ENCODE peak calls at places on chromosome 9, in seven cellular contexts. U, B, T, M, J, C and S are unnamed samples.

GRCh38 chr9:22124263-22125011 is 115.3 kb upstream of the CDKN2B start:
- DNase-seq in B (no peak), C (no peak), T (no peak), U (peak; percentile 61), M (no peak), J (no peak), S (peak; percentile 51)

GRCh38 chr9:530681-531080 is 310.8 kb upstream of the DMRT1 start:
- DNase-seq in M (no peak), C (no peak), T (no peak), U (peak; percentile 2), B (no peak), J (no peak), S (no peak)

GRCh38 chr9:124733964-124734740 is 37.0 kb downstream of the NR6A1 start:
- DNase-seq in C (no peak), B (no peak), M (no peak), U (no peak), J (no peak), T (no peak), S (no peak)

GRCh38 chr9:121185178-121185745 is 16.4 kb downstream of the RAB14 start:
- DNase-seq in B (no peak), C (no peak), U (no peak), T (no peak), M (no peak), J (no peak), S (no peak)

GRCh38 chr9:27565669-27566068 is 7.6 kb downstream of the C9orf72 start:
- DNase-seq in T (no peak), B (no peak), U (no peak), M (no peak), C (no peak), J (no peak), S (no peak)

GRCh38 chr9:70112981-70113380 is 69.3 kb downstream of the MAMDC2 start:
- DNase-seq in U (no peak), M (peak; percentile 47), B (no peak), C (no peak), T (peak; percentile 38), J (no peak), S (no peak)

GRCh38 chr9:111952559-111952958 is 55.9 kb downstream of the UGCG start:
- DNase-seq in B (no peak), J (no peak), T (no peak), C (no peak), M (no peak), U (peak; percentile 96), S (peak; percentile 79)

GRCh38 chr9:116160676-116161571 is 7.3 kb downstream of the PAPPA start:
- DNase-seq in B (no peak), M (no peak), C (peak; percentile 11), U (no peak), J (no peak), T (no peak), S (peak; percentile 71)

GRCh38 chr9:117932585-117932984 is 228.4 kb downstream of the TLR4 start:
- DNase-seq in B (no peak), T (no peak), C (no peak), U (no peak), J (no peak), M (no peak), S (no peak)

GRCh38 chr9:137045294-137046093 is 483 bp downstream of the NPDC1 start:
- DNase-seq in J (peak; percentile 50), T (peak; percentile 75), M (no peak), B (no peak), C (no peak), U (peak; percentile 38), S (peak; percentile 48)

GRCh38 chr9:122860319-122861142 is 32.1 kb upstream of the PDCL start:
- DNase-seq in M (no peak), U (no peak), B (no peak), T (no peak), J (no peak), C (no peak), S (peak; percentile 5)

GRCh38 chr9:4235951-4236804 is 63.7 kb downstream of the GLIS3 start:
- DNase-seq in C (no peak), U (peak; percentile 62), M (peak; percentile 78), J (no peak), T (no peak), B (no peak), S (peak; percentile 77)

GRCh38 chr9:2177121-2177520 is 162.0 kb downstream of the SMARCA2 start:
- DNase-seq in T (no peak), U (no peak), J (no peak), B (no peak), M (no peak), C (no peak), S (no peak)

GRCh38 chr9:105419981-105420597 is 27.7 kb upstream of the FSD1L start:
- DNase-seq in C (no peak), M (no peak), T (no peak), J (no peak), B (no peak), U (no peak), S (no peak)

GRCh38 chr9:105415344-105415980 is 32.4 kb upstream of the FSD1L start:
- DNase-seq in U (peak; percentile 55), J (peak; percentile 66), C (peak; percentile 29), M (peak; percentile 67), B (peak; percentile 79), T (peak; percentile 83), S (peak; percentile 65)

GRCh38 chr9:105416840-105417239 is 31.0 kb upstream of the FSD1L start:
- DNase-seq in B (no peak), J (no peak), T (no peak), C (no peak), U (no peak), M (no peak), S (no peak)

GRCh38 chr9:105421154-105421553 is 26.7 kb upstream of the FSD1L start:
- DNase-seq in T (no peak), U (peak; percentile 28), C (no peak), J (no peak), M (no peak), B (no peak), S (no peak)

DNA sequence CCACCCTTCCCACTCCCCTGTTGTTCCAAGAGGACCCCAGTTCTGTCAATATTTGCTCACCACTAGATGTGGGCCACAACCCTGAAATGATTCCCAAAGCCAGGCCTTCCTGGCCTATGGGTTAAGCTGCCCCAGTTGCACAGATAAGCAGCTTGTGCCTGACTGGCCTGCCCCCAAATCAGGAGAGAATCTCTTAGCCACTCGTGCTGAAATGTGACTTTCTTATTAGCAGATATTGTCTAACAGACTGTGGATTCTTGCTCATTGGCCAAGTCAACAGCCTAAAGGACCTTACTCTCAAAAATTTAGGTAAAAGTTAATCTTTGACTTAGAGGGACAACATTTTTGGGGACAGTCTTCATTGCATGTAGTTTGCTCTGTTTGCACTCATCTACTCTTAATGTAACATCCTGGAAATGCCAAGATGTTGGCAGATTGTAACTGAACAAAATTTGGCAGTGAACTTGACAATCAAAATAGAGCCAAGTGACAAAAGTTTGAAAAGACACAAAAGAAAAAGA is 29.2 kb upstream of the FSD1L start:
- DNase-seq in J (no peak), B (no peak), U (no peak), C (no peak), M (no peak), T (no peak), S (no peak)
- H3K9ac ChIP-seq in J (no peak overlapping the region), B (no peak overlapping the region), U (no peak overlapping the region), C (no peak overlapping the region), M (no peak overlapping the region), T (no peak overlapping the region), S (no peak overlapping the region)

GRCh38 chr9:107100591-107100990 is 182.5 kb upstream of the RAD23B start:
- DNase-seq in B (no peak), M (no peak), U (no peak), T (no peak), J (no peak), C (no peak), S (no peak)
- H2BK5ac ChIP-seq in B (no peak overlapping the region), M (no peak overlapping the region), U (no peak overlapping the region), T (no peak overlapping the region), J (no peak overlapping the region), C (no peak overlapping the region), S (no peak overlapping the region)

DNA sequence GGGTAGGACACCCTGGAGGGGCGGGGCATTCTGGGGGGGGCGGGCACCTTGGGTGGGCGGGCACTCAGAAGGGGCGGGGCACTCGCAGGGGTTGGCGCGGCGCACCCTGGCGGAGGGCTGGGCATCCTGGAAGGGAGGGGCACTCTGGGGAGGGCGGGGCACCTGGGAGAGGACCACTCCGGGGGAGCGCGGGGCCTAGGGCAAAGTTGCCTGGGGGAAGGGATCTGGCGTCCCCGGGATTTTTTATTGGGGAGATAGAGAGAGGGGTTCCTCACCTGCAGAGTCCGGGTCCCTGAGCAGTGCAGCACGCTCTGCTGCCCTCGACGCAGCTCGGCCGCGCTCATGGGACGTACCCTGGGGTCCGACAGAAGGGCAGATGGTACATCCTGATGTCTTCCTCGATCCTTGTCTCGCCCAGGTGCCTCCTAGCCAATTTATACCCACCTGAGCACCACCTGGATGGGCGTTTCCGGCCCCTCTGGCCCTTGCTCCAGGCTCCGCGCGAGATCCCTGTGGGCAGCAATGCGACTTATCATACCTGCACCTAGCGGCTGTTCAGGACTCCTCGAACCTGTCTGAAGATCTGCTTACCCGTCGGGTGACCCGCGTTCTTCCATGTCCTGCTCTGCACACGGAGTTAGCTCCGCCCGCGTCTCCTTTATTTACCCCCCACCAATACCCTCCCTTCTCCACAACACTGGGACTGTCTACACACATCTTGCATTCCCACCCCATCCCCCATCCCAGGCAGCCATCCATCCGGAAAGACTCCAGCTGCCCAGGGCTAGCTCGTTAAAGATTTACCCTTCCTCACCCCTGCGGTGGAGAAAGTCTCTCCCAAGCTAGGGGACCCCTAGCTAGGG is at the start of gene KIF12:
- DNase-seq in C (peak; percentile 54), M (peak; percentile 80), J (peak; percentile 86), U (no peak), T (peak; percentile 86), B (peak; percentile 44), S (no peak)
- H3K9ac ChIP-seq in C (no peak within 1 kb of the TSS), M (peak within 1 kb of the TSS; percentile 28), J (no peak within 1 kb of the TSS), U (no peak within 1 kb of the TSS), T (no peak within 1 kb of the TSS), B (peak within 1 kb of the TSS; percentile 24), S (no peak within 1 kb of the TSS)

GRCh38 chr9:97300586-97300985 is 6.9 kb upstream of the CCDC180 start:
- DNase-seq in T (no peak), M (no peak), B (no peak), J (no peak), U (no peak), C (no peak), S (no peak)
- H2BK5ac ChIP-seq in T (no peak overlapping the region), M (no peak overlapping the region), B (no peak overlapping the region), J (no peak overlapping the region), U (no peak overlapping the region), C (no peak overlapping the region), S (no peak overlapping the region)

GRCh38 chr9:92507005-92507404 is 24.7 kb upstream of the ASPN start:
- DNase-seq in C (no peak), J (no peak), U (no peak), B (no peak), M (no peak), T (no peak), S (no peak)

GRCh38 chr9:92507496-92507895 is 25.2 kb upstream of the ASPN start:
- DNase-seq in U (no peak), M (no peak), J (no peak), C (no peak), T (no peak), B (no peak), S (no peak)

GRCh38 chr9:92508018-92508417 is 25.7 kb upstream of the ASPN start:
- DNase-seq in J (no peak), B (no peak), U (no peak), T (no peak), M (no peak), C (no peak), S (no peak)

GRCh38 chr9:92504881-92505280 is 22.6 kb upstream of the ASPN start:
- DNase-seq in T (no peak), U (peak; percentile 35), B (no peak), C (no peak), J (no peak), M (no peak), S (no peak)

GRCh38 chr9:92506184-92506857 is 24.0 kb upstream of the ASPN start:
- DNase-seq in B (no peak), C (peak; percentile 73), T (no peak), U (peak; percentile 95), J (no peak), M (no peak), S (peak; percentile 54)
- H3K9ac ChIP-seq in B (no peak overlapping the region), C (no peak overlapping the region), T (no peak overlapping the region), U (peak overlapping the region; percentile 60), J (no peak overlapping the region), M (no peak overlapping the region), S (peak overlapping the region; percentile 91)